ENCODE peak calls at places on chromosomes 4 and X, in five cellular contexts. Y is HepG2, K is HCT116, R is NT2/D1, I is K562. H is an unnamed sample.

GRCh38 chr4:170001688-170002267 is 24.4 kb downstream of the MFAP3L start:
- DNase-seq in Y (no peak), K (no peak), R (no peak), I (no peak), H (no peak)

GRCh38 chr4:25128671-25129070 is 31.6 kb downstream of the SEPSECS start:
- DNase-seq in Y (no peak), K (no peak), R (no peak), I (no peak), H (no peak)

GRCh38 chr4:36177946-36178345 is 66.4 kb downstream of the ARAP2 start:
- DNase-seq in Y (no peak), K (no peak), R (no peak), I (no peak), H (no peak)

GRCh38 chr4:171203425-171203824 is 609.8 kb upstream of the GALNTL6 start:
- DNase-seq in Y (no peak), K (no peak), R (no peak), I (no peak), H (no peak)

GRCh38 chr4:122914292-122914904 is 8.0 kb downstream of the NUDT6 start:
- DNase-seq in Y (peak; percentile 43), K (no peak), R (no peak), I (no peak), H (no peak)

GRCh38 chr4:89257376-89257775 is 50.2 kb downstream of the GPRIN3 start:
- DNase-seq in Y (no peak), K (no peak), R (no peak), I (no peak), H (no peak)

GRCh38 chr4:12588572-12588971 is 895.6 kb downstream of the RAB28 start:
- DNase-seq in Y (no peak), K (no peak), R (no peak), I (no peak), H (no peak)

GRCh38 chrX:140766024-140766611 is 56.6 kb downstream of the LINC00632 start:
- DNase-seq in Y (peak; percentile 27), K (no peak), R (no peak), I (peak; percentile 28), H (peak; percentile 53)

GRCh38 chr4:119314356-119314755 is 7.6 kb downstream of the FABP2 start:
- DNase-seq in Y (peak; percentile 41), K (no peak), R (peak; percentile 11), I (no peak), H (no peak)

GRCh38 chr4:25448379-25449109 is 71.5 kb downstream of the ANAPC4 start:
- DNase-seq in Y (no peak), K (no peak), R (peak; percentile 40), I (no peak), H (no peak)

GRCh38 chrX:26649534-26649933 is 433.6 kb downstream of the MAGEB5 start:
- DNase-seq in Y (peak; percentile 4), K (peak; percentile 40), R (peak; percentile 8), I (peak; percentile 14), H (no peak)

GRCh38 chr4:130591091-130591490 is 1495.1 kb downstream of the C4orf33 start:
- DNase-seq in Y (no peak), K (no peak), R (no peak), I (no peak), H (no peak)

GRCh38 chr4:146342600-146343192 is 128.4 kb downstream of the REELD1 start:
- DNase-seq in Y (no peak), K (no peak), R (no peak), I (peak; percentile 20), H (no peak)

GRCh38 chrX:97096385-97096784 is 212.7 kb downstream of the RPA4 start:
- DNase-seq in Y (no peak), K (no peak), R (no peak), I (no peak), H (no peak)

GRCh38 chrX:149521438-149521837 is 16.3 kb upstream of the IDS start:
- DNase-seq in Y (no peak), K (no peak), R (no peak), I (no peak), H (no peak)

GRCh38 chr4:121655320-121656268 is 41.2 kb downstream of the ANXA5 start:
- DNase-seq in Y (no peak), K (no peak), R (no peak), I (no peak), H (no peak)

GRCh38 chrX:44264936-44265335 is 78.5 kb downstream of the EFHC2 start:
- DNase-seq in Y (no peak), K (no peak), R (no peak), I (no peak), H (no peak)

GRCh38 chr4:83108101-83108861 is 6.2 kb downstream of the PLAC8 start:
- DNase-seq in Y (no peak), K (no peak), R (no peak), I (no peak), H (no peak)

GRCh38 chrX:150896632-150897031 is 1.8 kb downstream of the CD99L2 start:
- DNase-seq in Y (no peak), K (no peak), R (no peak), I (no peak), H (no peak)

GRCh38 chrX:133249659-133250058 is 31.5 kb upstream of the TFDP3 start:
- DNase-seq in Y (no peak), K (no peak), R (no peak), I (no peak), H (no peak)

GRCh38 chrX:136597954-136598353 is 50.0 kb upstream of the CD40LG start:
- DNase-seq in Y (no peak), K (no peak), R (no peak), I (no peak), H (no peak)

GRCh38 chr4:2417196-2417764 is 1.2 kb downstream of the ZFYVE28 start:
- DNase-seq in Y (no peak), K (no peak), R (no peak), I (peak; percentile 51), H (no peak)

GRCh38 chrX:140346711-140347110 is 158.2 kb downstream of the SOX3 start:
- DNase-seq in Y (no peak), K (no peak), R (no peak), I (no peak), H (no peak)

GRCh38 chrX:7133036-7133412 is 14.5 kb upstream of the STS start:
- DNase-seq in Y (no peak), K (no peak), R (no peak), I (peak; percentile 45), H (no peak)

GRCh38 chr4:30717208-30718020 is 2.8 kb upstream of the PCDH7 start:
- DNase-seq in Y (no peak), K (no peak), R (peak; percentile 35), I (no peak), H (no peak)

GRCh38 chrX:134688839-134689238 is 30.6 kb upstream of the PLAC1 start:
- DNase-seq in Y (no peak), K (no peak), R (no peak), I (no peak), H (no peak)

GRCh38 chrX:106615041-106615440 is 3.3 kb downstream of the RADX start:
- DNase-seq in Y (no peak), K (no peak), R (no peak), I (no peak), H (no peak)

GRCh38 chrX:151973851-151974335 is 583 bp downstream of the GABRE start:
- DNase-seq in Y (no peak), K (no peak), R (no peak), I (peak; percentile 23), H (no peak)

GRCh38 chr4:148434075-148434773 is 8.0 kb downstream of the NR3C2 start:
- DNase-seq in Y (no peak), K (no peak), R (no peak), I (no peak), H (no peak)

GRCh38 chr4:151362404-151363164 is 37.2 kb upstream of the SH3D19 start:
- DNase-seq in Y (peak; percentile 80), K (peak; percentile 76), R (peak; percentile 70), I (peak; percentile 84), H (peak; percentile 81)

GRCh38 chr4:15695240-15695699 is 7.6 kb upstream of the BST1 start:
- DNase-seq in Y (no peak), K (peak; percentile 68), R (peak; percentile 85), I (no peak), H (no peak)

GRCh38 chrX:49205443-49205842 is 5.5 kb upstream of the SYP start:
- DNase-seq in Y (no peak), K (no peak), R (no peak), I (no peak), H (no peak)

GRCh38 chr4:103934178-103934789 is 214.5 kb upstream of the TACR3 start:
- DNase-seq in Y (peak; percentile 41), K (peak; percentile 58), R (no peak), I (peak; percentile 26), H (no peak)

GRCh38 chrX:101287402-101287801 is 3.7 kb downstream of the TAF7L start:
- DNase-seq in Y (peak; percentile 11), K (peak; percentile 10), R (peak; percentile 20), I (peak; percentile 13), H (no peak)

GRCh38 chrX:111244238-111244750 is 26.0 kb downstream of the CAPN6 start:
- DNase-seq in Y (peak; percentile 0), K (peak; percentile 3), R (no peak), I (no peak), H (no peak)

GRCh38 chrX:16512401-16512776 is 137.6 kb upstream of the S100G start:
- DNase-seq in Y (peak; percentile 6), K (no peak), R (peak; percentile 11), I (no peak), H (no peak)

GRCh38 chrX:16516473-16516872 is 133.5 kb upstream of the S100G start:
- DNase-seq in Y (no peak), K (no peak), R (no peak), I (no peak), H (no peak)

GRCh38 chrX:16511776-16512400 is 138.1 kb upstream of the S100G start:
- DNase-seq in Y (no peak), K (no peak), R (no peak), I (no peak), H (no peak)

GRCh38 chrX:16517206-16517605 is 132.8 kb upstream of the S100G start:
- DNase-seq in Y (no peak), K (no peak), R (no peak), I (no peak), H (no peak)
- H3K27me3 ChIP-seq in Y (no peaks in the 10 kb centered on the region), K (no peaks in the 10 kb centered on the region), R (no peaks in the 10 kb centered on the region), I (no peaks in the 10 kb centered on the region), H (no peaks in the 10 kb centered on the region)

DNA sequence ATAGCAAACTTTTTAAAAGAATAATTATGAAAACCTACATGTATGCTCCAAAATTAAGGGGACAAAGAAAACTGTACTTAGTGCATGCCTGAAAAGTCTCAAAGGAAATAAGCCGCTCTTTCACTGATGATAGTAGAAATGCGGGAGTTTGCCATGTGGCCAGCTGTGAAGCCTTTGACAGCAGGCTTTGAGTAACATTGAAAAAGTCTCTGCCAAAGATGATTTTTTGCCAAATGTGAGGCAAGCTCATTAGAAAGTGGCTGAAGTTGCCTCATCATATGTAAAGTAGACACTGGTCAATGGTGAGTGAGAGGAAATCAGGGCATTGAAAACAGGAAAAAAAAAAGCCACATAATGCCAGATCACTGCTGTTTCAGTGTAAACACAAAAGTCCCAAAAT is 2360.1 kb downstream of the PCDH7 start:
- DNase-seq in Y (no peak), K (no peak), R (no peak), I (no peak), H (no peak)
- TF ChIP-seq ZNF274 in Y (no peak), K (no peak), R (no peak), I (no peak), H (no peak)

GRCh38 chrX:51024106-51024696 is 113.7 kb downstream of the BMP15 start:
- DNase-seq in Y (no peak), K (no peak), R (no peak), I (no peak), H (no peak)

GRCh38 chrX:51026862-51027261 is 116.3 kb downstream of the BMP15 start:
- DNase-seq in Y (no peak), K (no peak), R (no peak), I (no peak), H (no peak)
- H3K27me3 ChIP-seq in Y (no peaks in the 10 kb centered on the region), K (no peaks in the 10 kb centered on the region), R (no peaks in the 10 kb centered on the region), I (no peaks in the 10 kb centered on the region), H (no peaks in the 10 kb centered on the region)

GRCh38 chrX:56736219-56736618 is 7.2 kb downstream of the NBDY start:
- DNase-seq in Y (no peak), K (no peak), R (no peak), I (no peak), H (no peak)
- TF ChIP-seq ZNF274 in Y (no peak), K (no peak), R (no peak), I (no peak), H (no peak)